ENCODE peak calls at places on chromosomes 13 and 19, in six cellular contexts. H is AG09309, R is head of caudate nucleus, W is T follicular helper cell, T is K562, D is T-helper 2 cell. K is an unnamed sample.

GRCh38 chr19:38739440-38740251 is 4.6 kb downstream of the CAPN12 start:
- DNase-seq in H (no peak), W (no peak), T (no peak), D (no peak), R (no peak), K (no peak)

GRCh38 chr13:99984463-99985242 is 3.1 kb downstream of the ZIC2 start:
- DNase-seq in T (no peak), H (no peak), R (no peak), W (no peak), D (no peak), K (no peak)

GRCh38 chr19:43674630-43674982 is 4.6 kb upstream of the PLAUR start:
- DNase-seq in T (no peak), D (no peak), R (no peak), H (no peak), W (no peak), K (no peak)

GRCh38 chr19:4077800-4078683 is 11.3 kb upstream of the ZBTB7A start:
- DNase-seq in W (no peak), T (peak; percentile 55), D (no peak), H (no peak), R (no peak), K (no peak)

GRCh38 chr19:29940971-29941585 is 961 bp upstream of the URI1 start:
- DNase-seq in T (no peak), H (no peak), R (no peak), W (no peak), D (no peak), K (no peak)

GRCh38 chr19:13881231-13881691 is 4.3 kb downstream of the NANOS3 start:
- DNase-seq in D (no peak), T (no peak), R (no peak), W (no peak), H (no peak), K (no peak)

GRCh38 chr19:38543807-38544568 is 73.8 kb downstream of the MAP4K1 start:
- DNase-seq in W (no peak), T (peak; percentile 98), H (peak; percentile 63), D (no peak), R (peak; percentile 68), K (peak; percentile 32)

GRCh38 chr13:102591988-102592781 is 4.6 kb upstream of the TPP2 start:
- DNase-seq in T (no peak), W (peak; percentile 59), D (peak; percentile 36), H (peak; percentile 24), R (peak; percentile 85), K (no peak)

GRCh38 chr19:38194061-38194701 is 29.8 kb downstream of the DPF1 start:
- DNase-seq in T (no peak), H (no peak), D (no peak), W (no peak), R (no peak), K (no peak)

K was measured in HFF-Myc.